ENCODE peak calls at places on chromosomes 13 and 19, in five cellular contexts. A is astrocyte of the hippocampus; W is activated naive CD4-positive, alpha-beta T cell treated with anti-CD3 and anti-CD28 coated beads, Interleukin-2, amount 10 ng/mL, durations not matched to agents 7 days and 5 days; V is stimulated activated CD4-positive, alpha-beta T cell treated with anti-CD3 and anti-CD28 coated beads, Interleukin-12 subunit alpha, Interleukin-12 subunit beta, amount 100 ng/mL, for 48 hours; G is HT1080. H is an unnamed sample.
A peak's percentile ranks its signal among the peaks of the same experiment; 100 is the strongest.

GRCh38 chr13:27384285-27384684 is 40.1 kb upstream of the GTF3A start:
- DNase-seq in W (no peak), A (no peak), V (no peak), G (no peak), H (no peak)

GRCh38 chr13:41383400-41383799 is 72.3 kb downstream of the NAA16 start:
- DNase-seq in W (no peak), V (no peak), A (no peak), G (no peak), H (no peak)

GRCh38 chr13:64333888-64334287 is 2896.2 kb downstream of the PCDH9 start:
- DNase-seq in A (no peak), G (no peak), W (no peak), V (no peak), H (peak; percentile 43)

GRCh38 chr13:45537506-45537905 is 72.8 kb downstream of the COG3 start:
- DNase-seq in G (no peak), V (no peak), W (no peak), A (no peak), H (no peak)

GRCh38 chr13:39347926-39348901 is 254.8 kb downstream of the LHFPL6 start:
- DNase-seq in V (no peak), W (no peak), A (peak; percentile 31), G (no peak), H (no peak)

GRCh38 chr19:49391581-49392399 is 3.7 kb downstream of the KASH5 start:
- DNase-seq in A (peak; percentile 87), W (peak; percentile 87), V (peak; percentile 76), G (peak; percentile 62), H (peak; percentile 92)

GRCh38 chr19:7912697-7913564 is 1.7 kb upstream of the TGFBR3L start:
- DNase-seq in W (no peak), V (no peak), A (no peak), G (no peak), H (no peak)

GRCh38 chr19:18461471-18461870 is 23.5 kb upstream of the ISYNA1 start:
- DNase-seq in G (no peak), A (no peak), V (no peak), W (no peak), H (no peak)

GRCh38 chr19:10510301-10510802 is 6.9 kb downstream of the S1PR5 start:
- DNase-seq in A (no peak), G (no peak), V (no peak), W (peak; percentile 78), H (peak; percentile 68)

GRCh38 chr19:1018393-1018792 is 2.5 kb downstream of the TMEM259 start:
- DNase-seq in V (no peak), A (no peak), G (no peak), W (no peak), H (no peak)

GRCh38 chr13:113664751-113665581 is 2.1 kb upstream of the GRK1 start:
- DNase-seq in W (peak; percentile 17), G (no peak), A (no peak), V (no peak), H (peak; percentile 54)

GRCh38 chr19:45049073-45049736 is 10.4 kb downstream of the CLASRP start:
- DNase-seq in G (no peak), V (no peak), A (peak; percentile 16), W (no peak), H (peak; percentile 75)

GRCh38 chr13:106182404-106182803 is 353.1 kb downstream of the EFNB2 start:
- DNase-seq in A (peak; percentile 74), W (no peak), G (peak; percentile 97), V (no peak), H (peak; percentile 82)

GRCh38 chr13:113040597-113041292 is 64.8 kb upstream of the F7 start:
- DNase-seq in W (no peak), G (no peak), V (no peak), A (peak; percentile 36), H (no peak)

GRCh38 chr19:45542234-45542668 is 35.0 kb downstream of the VASP start:
- DNase-seq in V (no peak), G (no peak), W (no peak), A (no peak), H (no peak)

GRCh38 chr13:39253774-39254173 is 215.5 kb downstream of the NHLRC3 start:
- DNase-seq in W (no peak), A (no peak), V (no peak), G (no peak), H (no peak)

GRCh38 chr19:7738023-7738422 is 6.1 kb upstream of the CLEC4G start:
- DNase-seq in G (no peak), V (peak; percentile 45), A (no peak), W (no peak), H (no peak)

GRCh38 chr19:41499899-41500298 is 56.9 kb downstream of the ERICH4 start:
- DNase-seq in G (no peak), A (no peak), V (no peak), W (no peak), H (no peak)